ENCODE peak calls at places on chromosomes 13 and 19, in four cellular contexts. One of them, this sample, is unnamed.

GRCh38 chr19:51511353-51511752 is 9.8 kb upstream of the SIGLEC12 start:
- DNase-seq in spleen: no peak
- DNase-seq in Peyer's patch: no peak
- DNase-seq in colonic mucosa: no peak
- DNase-seq in this sample: no peak

GRCh38 chr19:29326351-29326750 is 113.4 kb upstream of the UQCRFS1 start:
- DNase-seq in colonic mucosa: no peak
- DNase-seq in Peyer's patch: no peak
- DNase-seq in spleen: no peak
- DNase-seq in this sample: no peak

GRCh38 chr19:53870485-53870844 is 2.8 kb downstream of the MYADM start:
- DNase-seq in colonic mucosa: peak; percentile 70
- DNase-seq in spleen: peak; percentile 86
- DNase-seq in Peyer's patch: no peak
- DNase-seq in this sample: no peak

GRCh38 chr13:78777973-78778372 is 119.0 kb upstream of the OBI1 start:
- DNase-seq in Peyer's patch: no peak
- DNase-seq in spleen: no peak
- DNase-seq in colonic mucosa: no peak
- DNase-seq in this sample: no peak

GRCh38 chr13:80297503-80297902 is 43.4 kb downstream of the SPRY2 start:
- DNase-seq in colonic mucosa: no peak
- DNase-seq in Peyer's patch: no peak
- DNase-seq in spleen: no peak
- DNase-seq in this sample: no peak

GRCh38 chr19:4539697-4540581 is at the start of gene LRG1:
- DNase-seq in Peyer's patch: no peak
- DNase-seq in colonic mucosa: peak; percentile 91
- DNase-seq in spleen: peak; percentile 92
- DNase-seq in this sample: no peak

GRCh38 chr13:38398810-38399493 is 49.3 kb downstream of the UFM1 start:
- DNase-seq in spleen: no peak
- DNase-seq in colonic mucosa: no peak
- DNase-seq in Peyer's patch: no peak
- DNase-seq in this sample: no peak

GRCh38 chr19:38506723-38507550 is 73.4 kb downstream of the RYR1 start:
- DNase-seq in colonic mucosa: peak; percentile 92
- DNase-seq in spleen: peak; percentile 94
- DNase-seq in Peyer's patch: peak; percentile 74
- DNase-seq in this sample: peak; percentile 23

GRCh38 chr19:1855040-1855827 is 7.0 kb upstream of the REXO1 start:
- DNase-seq in colonic mucosa: peak; percentile 95
- DNase-seq in Peyer's patch: peak; percentile 91
- DNase-seq in spleen: peak; percentile 99
- DNase-seq in this sample: no peak

GRCh38 chr19:1868971-1869370 is 5.6 kb upstream of the KLF16 start:
- DNase-seq in spleen: no peak
- DNase-seq in Peyer's patch: no peak
- DNase-seq in colonic mucosa: no peak
- DNase-seq in this sample: no peak

GRCh38 chr13:97234236-97234635 is 12.1 kb downstream of the MBNL2 start:
- DNase-seq in Peyer's patch: no peak
- DNase-seq in spleen: no peak
- DNase-seq in colonic mucosa: peak; percentile 82
- DNase-seq in this sample: no peak

GRCh38 chr13:22111961-22112360 is 441.1 kb downstream of the FGF9 start:
- DNase-seq in colonic mucosa: no peak
- DNase-seq in spleen: no peak
- DNase-seq in Peyer's patch: no peak
- DNase-seq in this sample: no peak

GRCh38 chr13:96898212-96898611 is 96.1 kb downstream of the OXGR1 start:
- DNase-seq in colonic mucosa: no peak
- DNase-seq in spleen: no peak
- DNase-seq in Peyer's patch: no peak
- DNase-seq in this sample: no peak

GRCh38 chr19:42431486-42431885 is 4.3 kb upstream of the LIPE start:
- DNase-seq in colonic mucosa: no peak
- DNase-seq in spleen: no peak
- DNase-seq in Peyer's patch: no peak
- DNase-seq in this sample: no peak

GRCh38 chr13:98886587-98886986 is 91.3 kb downstream of the DOCK9 start:
- DNase-seq in colonic mucosa: no peak
- DNase-seq in Peyer's patch: no peak
- DNase-seq in spleen: no peak
- DNase-seq in this sample: no peak

GRCh38 chr13:99796175-99796819 is 175.3 kb downstream of the ZIC5 start:
- DNase-seq in colonic mucosa: peak; percentile 38
- DNase-seq in Peyer's patch: no peak
- DNase-seq in spleen: no peak
- DNase-seq in this sample: no peak

GRCh38 chr19:729564-730381 is 21.0 kb downstream of the PALM start:
- DNase-seq in Peyer's patch: no peak
- DNase-seq in spleen: no peak
- DNase-seq in colonic mucosa: no peak
- DNase-seq in this sample: no peak

GRCh38 chr13:76799696-76800095 is 86.5 kb downstream of the KCTD12 start:
- DNase-seq in Peyer's patch: no peak
- DNase-seq in colonic mucosa: no peak
- DNase-seq in spleen: no peak
- DNase-seq in this sample: no peak

GRCh38 chr13:73832203-73832602 is 302.0 kb downstream of the KLF12 start:
- DNase-seq in Peyer's patch: no peak
- DNase-seq in colonic mucosa: no peak
- DNase-seq in spleen: no peak
- DNase-seq in this sample: no peak

GRCh38 chr13:21124853-21125252 is 51.5 kb downstream of the SKA3 start:
- DNase-seq in Peyer's patch: no peak
- DNase-seq in spleen: no peak
- DNase-seq in colonic mucosa: no peak
- DNase-seq in this sample: no peak

GRCh38 chr13:49292742-49293498 is 45.2 kb downstream of the CDADC1 start:
- DNase-seq in colonic mucosa: no peak
- DNase-seq in spleen: no peak
- DNase-seq in Peyer's patch: no peak
- DNase-seq in this sample: peak; percentile 82

GRCh38 chr13:25172303-25172630 is 179 bp upstream of the AMER2 start:
- DNase-seq in Peyer's patch: no peak
- DNase-seq in colonic mucosa: no peak
- DNase-seq in spleen: no peak
- DNase-seq in this sample: no peak

GRCh38 chr13:24269803-24270202 is 39.6 kb upstream of the C1QTNF9 start:
- DNase-seq in colonic mucosa: no peak
- DNase-seq in Peyer's patch: no peak
- DNase-seq in spleen: no peak
- DNase-seq in this sample: no peak

GRCh38 chr19:16088985-16089846 is 12.9 kb downstream of the TPM4 start:
- DNase-seq in colonic mucosa: no peak
- DNase-seq in Peyer's patch: no peak
- DNase-seq in spleen: no peak
- DNase-seq in this sample: no peak
- H3K36me3 ChIP-seq in colonic mucosa: peaks cover 40% of the 10 kb centered on the region
- H3K36me3 ChIP-seq in Peyer's patch: no peaks in the 10 kb centered on the region
- H3K36me3 ChIP-seq in spleen: peaks cover 92% of the 10 kb centered on the region
- H3K36me3 ChIP-seq in this sample: peaks cover 100% of the 10 kb centered on the region

GRCh38 chr13:47957073-47957472 is 44.0 kb downstream of the SUCLA2 start:
- DNase-seq in Peyer's patch: no peak
- DNase-seq in colonic mucosa: no peak
- DNase-seq in spleen: no peak
- DNase-seq in this sample: no peak
- H3K36me3 ChIP-seq in Peyer's patch: no peaks in the 10 kb centered on the region
- H3K36me3 ChIP-seq in colonic mucosa: no peaks in the 10 kb centered on the region
- H3K36me3 ChIP-seq in spleen: peaks cover 28% of the 10 kb centered on the region
- H3K36me3 ChIP-seq in this sample: peaks cover 13% of the 10 kb centered on the region

DNA sequence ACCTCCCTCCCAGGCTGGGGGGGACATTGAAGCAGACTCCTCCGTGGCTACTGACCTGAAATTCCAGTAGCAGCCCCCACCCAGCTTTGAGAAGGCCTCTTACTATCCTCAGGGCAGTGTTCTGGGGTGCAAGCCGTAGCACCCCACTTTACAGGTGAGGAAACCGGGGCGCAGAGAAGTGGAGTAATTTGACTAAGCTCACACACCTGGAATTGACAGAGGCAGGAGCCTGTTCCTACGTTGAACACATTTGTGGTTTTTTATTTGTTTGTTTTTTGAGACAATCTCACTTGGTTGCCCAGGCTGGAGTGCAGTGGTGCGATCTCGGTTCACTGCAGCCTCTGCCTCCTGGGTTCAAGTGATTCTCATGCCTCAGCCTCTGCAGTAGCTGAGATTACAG is 14.6 kb upstream of the S1PR4 start:
- DNase-seq in spleen: no peak
- DNase-seq in Peyer's patch: no peak
- DNase-seq in colonic mucosa: no peak
- DNase-seq in this sample: no peak
- H3K36me3 ChIP-seq in spleen: no peaks in the 10 kb centered on the region
- H3K36me3 ChIP-seq in Peyer's patch: no peaks in the 10 kb centered on the region
- H3K36me3 ChIP-seq in colonic mucosa: no peaks in the 10 kb centered on the region
- H3K36me3 ChIP-seq in this sample: no peaks in the 10 kb centered on the region

GRCh38 chr19:52690395-52691214 is 44.2 kb downstream of the ZNF611 start:
- DNase-seq in spleen: peak; percentile 98
- DNase-seq in colonic mucosa: peak; percentile 97
- DNase-seq in Peyer's patch: peak; percentile 95
- DNase-seq in this sample: peak; percentile 82
- H3K36me3 ChIP-seq in spleen: no peaks in the 10 kb centered on the region
- H3K36me3 ChIP-seq in colonic mucosa: no peaks in the 10 kb centered on the region
- H3K36me3 ChIP-seq in Peyer's patch: no peaks in the 10 kb centered on the region
- H3K36me3 ChIP-seq in this sample: no peaks in the 10 kb centered on the region

DNA sequence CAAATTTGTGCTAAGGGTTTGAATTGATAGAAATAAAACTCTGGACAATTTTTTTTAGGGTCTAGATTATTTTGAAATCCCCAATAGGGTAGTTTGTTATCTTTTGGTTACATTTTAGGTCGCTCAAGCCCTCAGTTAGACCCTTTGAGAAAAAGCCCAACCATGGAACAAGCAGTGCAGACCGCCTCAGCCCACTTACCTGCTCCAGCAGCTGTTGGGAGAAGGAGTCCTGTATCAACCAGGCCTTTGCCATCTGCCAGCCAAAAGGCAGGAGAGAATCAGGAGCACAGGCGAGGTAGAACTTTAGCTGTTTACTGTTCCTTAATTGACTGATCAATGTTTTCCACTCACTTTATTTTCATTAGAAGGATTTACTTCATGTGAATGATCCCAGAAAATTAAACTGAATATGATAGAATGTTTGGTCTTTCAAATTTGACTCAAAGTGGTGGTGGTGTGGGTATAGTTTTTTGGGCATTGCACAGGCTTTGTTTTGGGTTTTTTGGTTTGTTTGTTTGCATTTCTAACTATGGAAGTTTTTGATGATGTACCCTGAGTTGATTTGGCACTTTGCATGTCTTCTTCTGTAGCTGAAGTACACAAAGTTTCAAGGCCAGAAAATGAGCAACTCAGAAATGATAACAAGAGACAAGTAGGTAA is 39.2 kb upstream of the GARRE1 start:
- DNase-seq in Peyer's patch: no peak
- DNase-seq in colonic mucosa: no peak
- DNase-seq in spleen: no peak
- DNase-seq in this sample: no peak
- H3K36me3 ChIP-seq in Peyer's patch: no peaks in the 10 kb centered on the region
- H3K36me3 ChIP-seq in colonic mucosa: peaks cover 1% of the 10 kb centered on the region
- H3K36me3 ChIP-seq in spleen: peaks cover 39% of the 10 kb centered on the region
- H3K36me3 ChIP-seq in this sample: peaks cover 14% of the 10 kb centered on the region

GRCh38 chr13:84481958-84482357 is 599.7 kb upstream of the SLITRK1 start:
- DNase-seq in Peyer's patch: no peak
- DNase-seq in colonic mucosa: no peak
- DNase-seq in spleen: no peak
- DNase-seq in this sample: no peak
- H3K36me3 ChIP-seq in Peyer's patch: no peaks in the 10 kb centered on the region
- H3K36me3 ChIP-seq in colonic mucosa: no peaks in the 10 kb centered on the region
- H3K36me3 ChIP-seq in spleen: no peaks in the 10 kb centered on the region
- H3K36me3 ChIP-seq in this sample: no peaks in the 10 kb centered on the region

GRCh38 chr13:110268061-110268460 is 38.9 kb downstream of the COL4A1 start:
- DNase-seq in Peyer's patch: no peak
- DNase-seq in colonic mucosa: no peak
- DNase-seq in spleen: no peak
- DNase-seq in this sample: no peak

GRCh38 chr13:110271313-110271712 is 35.6 kb downstream of the COL4A1 start:
- DNase-seq in Peyer's patch: no peak
- DNase-seq in colonic mucosa: no peak
- DNase-seq in spleen: no peak
- DNase-seq in this sample: no peak

GRCh38 chr13:110268576-110269185 is 38.3 kb downstream of the COL4A1 start:
- DNase-seq in Peyer's patch: no peak
- DNase-seq in colonic mucosa: no peak
- DNase-seq in spleen: no peak
- DNase-seq in this sample: no peak

GRCh38 chr13:110270507-110270906 is 36.5 kb downstream of the COL4A1 start:
- DNase-seq in Peyer's patch: no peak
- DNase-seq in colonic mucosa: no peak
- DNase-seq in spleen: no peak
- DNase-seq in this sample: no peak

DNA sequence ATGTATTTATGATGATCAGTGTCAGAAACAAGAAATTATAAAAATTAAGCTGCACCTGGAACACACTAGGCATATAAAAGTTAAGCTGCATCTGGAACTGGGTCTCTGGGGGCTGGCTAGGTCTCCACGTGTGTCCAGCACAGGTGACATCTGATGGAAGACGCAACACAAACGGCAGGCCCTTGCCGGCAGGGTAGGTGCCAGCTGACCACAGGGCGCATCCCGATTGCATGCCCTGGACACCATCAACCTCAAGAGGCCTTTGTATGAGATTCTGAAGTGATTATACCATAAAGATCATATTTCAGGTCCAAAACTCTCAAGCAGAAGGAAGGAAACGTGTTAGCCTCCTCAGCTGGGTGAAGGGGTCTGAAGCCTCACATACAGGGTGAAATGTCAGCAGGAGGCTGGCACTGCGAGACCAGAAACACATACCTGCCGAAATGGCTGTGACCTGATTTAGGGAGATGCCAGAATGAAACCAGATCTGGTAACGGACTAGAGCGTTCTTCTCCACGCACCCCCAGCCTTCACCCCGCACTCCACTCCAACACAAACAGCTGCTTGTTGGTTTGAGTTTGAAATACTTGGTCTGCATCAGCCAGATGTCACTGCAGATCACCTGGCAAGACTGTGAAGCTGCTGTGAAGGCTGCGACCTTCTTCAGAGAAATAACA is 37.3 kb downstream of the COL4A1 start:
- DNase-seq in colonic mucosa: no peak
- DNase-seq in Peyer's patch: no peak
- DNase-seq in spleen: no peak
- DNase-seq in this sample: no peak
- H3K36me3 ChIP-seq in colonic mucosa: no peaks in the 10 kb centered on the region
- H3K36me3 ChIP-seq in Peyer's patch: no peaks in the 10 kb centered on the region
- H3K36me3 ChIP-seq in spleen: no peaks in the 10 kb centered on the region
- H3K36me3 ChIP-seq in this sample: no peaks in the 10 kb centered on the region